ENCODE peak calls at places on chromosomes 16 and 17, in five cellular contexts. Z, Q, A, D and J are unnamed samples.

GRCh38 chr17:76843703-76844484 is 24.3 kb upstream of the MGAT5B start:
- DNase-seq in Z (no peak), Q (no peak), A (no peak), D (no peak), J (no peak)

GRCh38 chr16:82675300-82675699 is 48.5 kb downstream of the CDH13 start:
- DNase-seq in Z (peak), Q (no peak), A (no peak), D (no peak), J (peak)

GRCh38 chr16:14202697-14203096 is 131.6 kb downstream of the MRTFB start:
- DNase-seq in Z (no peak), Q (peak), A (no peak), D (no peak), J (no peak)

GRCh38 chr17:78774956-78775571 is 7.0 kb downstream of the CYTH1 start:
- DNase-seq in Z (no peak), Q (no peak), A (peak), D (no peak), J (no peak)

GRCh38 chr17:49830605-49831004 is 17.3 kb downstream of the TAC4 start:
- DNase-seq in Z (peak), Q (no peak), A (no peak), D (no peak), J (no peak)

GRCh38 chr17:1878419-1879121 is 48.8 kb downstream of the RPA1 start:
- DNase-seq in Z (no peak), Q (no peak), A (no peak), D (no peak), J (no peak)

GRCh38 chr17:83084621-83085056 is 5.2 kb downstream of the METRNL start:
- DNase-seq in Z (no peak), Q (no peak), A (no peak), D (no peak), J (no peak)

GRCh38 chr17:67479119-67479517 is 102.0 kb downstream of the PITPNC1 start:
- DNase-seq in Z (no peak), Q (no peak), A (no peak), D (no peak), J (no peak)

GRCh38 chr17:13420294-13421277 is 181.1 kb downstream of the HS3ST3A1 start:
- DNase-seq in Z (peak), Q (no peak), A (peak), D (peak), J (peak)

GRCh38 chr16:3879887-3880564 is 487 bp downstream of the CREBBP start:
- DNase-seq in Z (peak), Q (peak), A (no peak), D (no peak), J (peak)

GRCh38 chr17:82732118-82732743 is 3.2 kb upstream of the FN3K start:
- DNase-seq in Z (no peak), Q (no peak), A (no peak), D (no peak), J (no peak)

GRCh38 chr17:39626671-39627169 is at the start of gene PPP1R1B:
- DNase-seq in Z (peak), Q (peak), A (no peak), D (no peak), J (no peak)

GRCh38 chr16:78673157-78673556 is 573.7 kb downstream of the WWOX start:
- DNase-seq in Z (no peak), Q (no peak), A (no peak), D (no peak), J (no peak)

GRCh38 chr17:57906910-57907309 is 48.3 kb downstream of the CUEDC1 start:
- DNase-seq in Z (no peak), Q (peak), A (no peak), D (no peak), J (no peak)

GRCh38 chr17:1431631-1432104 is 24.4 kb downstream of the CRK start:
- DNase-seq in Z (no peak), Q (no peak), A (no peak), D (no peak), J (no peak)

GRCh38 chr16:14181371-14182050 is 110.4 kb downstream of the MRTFB start:
- DNase-seq in Z (peak), Q (no peak), A (peak), D (peak), J (peak)

GRCh38 chr17:8481089-8481488 is 45.4 kb downstream of the NDEL1 start:
- DNase-seq in Z (no peak), Q (no peak), A (no peak), D (no peak), J (no peak)

GRCh38 chr17:9256944-9257629 is 235.8 kb downstream of the NTN1 start:
- DNase-seq in Z (peak), Q (no peak), A (no peak), D (no peak), J (peak)

GRCh38 chr16:15690296-15690695 is 40.3 kb downstream of the NDE1 start:
- DNase-seq in Z (peak), Q (no peak), A (no peak), D (no peak), J (peak)

GRCh38 chr17:44779211-44780025 is 20.6 kb downstream of the ADAM11 start:
- DNase-seq in Z (peak), Q (peak), A (no peak), D (peak), J (peak)

GRCh38 chr17:31696703-31697325 is 162.2 kb downstream of the COPRS start:
- DNase-seq in Z (no peak), Q (peak), A (no peak), D (no peak), J (no peak)

GRCh38 chr16:70380205-70380918 is 33.7 kb downstream of the DDX19A start:
- DNase-seq in Z (peak), Q (peak), A (peak), D (peak), J (peak)

GRCh38 chr16:4846901-4847773 is at the start of the genes GLYR1 and UBN1:
- DNase-seq in Z (peak), Q (peak), A (peak), D (peak), J (peak)

GRCh38 chr17:41421116-41421515 is 3.3 kb downstream of the KRT37 start:
- DNase-seq in Z (no peak), Q (no peak), A (no peak), D (no peak), J (peak)

GRCh38 chr16:85164838-85165516 is 52.7 kb upstream of the CIBAR2 start:
- DNase-seq in Z (no peak), Q (no peak), A (no peak), D (no peak), J (no peak)

GRCh38 chr17:57186231-57187019 is 69.9 kb upstream of the MSI2 start:
- DNase-seq in Z (no peak), Q (no peak), A (no peak), D (no peak), J (no peak)

GRCh38 chr16:89598199-89598598 is 15.2 kb upstream of the DPEP1 start:
- DNase-seq in Z (no peak), Q (no peak), A (no peak), D (no peak), J (peak)

GRCh38 chr17:6660765-6661463 is 9.4 kb downstream of the C17orf100 start:
- DNase-seq in Z (no peak), Q (no peak), A (no peak), D (no peak), J (no peak)

GRCh38 chr17:35254107-35254802 is 11.4 kb downstream of the SLFN5 start:
- DNase-seq in Z (peak), Q (no peak), A (no peak), D (peak), J (peak)

GRCh38 chr17:56629450-56630187 is 36.1 kb downstream of the NOG start:
- DNase-seq in Z (peak), Q (peak), A (no peak), D (peak), J (peak)

GRCh38 chr17:81368623-81369022 is 26.6 kb upstream of the BAHCC1 start:
- DNase-seq in Z (no peak), Q (no peak), A (no peak), D (no peak), J (no peak)

GRCh38 chr16:84559311-84559932 is 55.0 kb upstream of the MEAK7 start:
- DNase-seq in Z (no peak), Q (no peak), A (no peak), D (no peak), J (no peak)

GRCh38 chr16:31365131-31365865 is 10.3 kb downstream of the ITGAX start:
- DNase-seq in Z (no peak), Q (no peak), A (no peak), D (no peak), J (no peak)

GRCh38 chr17:20935740-20936139 is 107.1 kb downstream of the USP22 start:
- DNase-seq in Z (peak), Q (no peak), A (no peak), D (no peak), J (peak)

GRCh38 chr17:57751348-57751970 is 6.4 kb upstream of the CCDC182 start:
- DNase-seq in Z (no peak), Q (no peak), A (peak), D (no peak), J (no peak)

GRCh38 chr16:57387598-57388354 is 15.5 kb downstream of the CX3CL1 start:
- DNase-seq in Z (no peak), Q (no peak), A (no peak), D (no peak), J (no peak)

GRCh38 chr17:28925912-28926365 is 23.1 kb upstream of the DHRS13 start:
- DNase-seq in Z (peak), Q (no peak), A (peak), D (peak), J (peak)

GRCh38 chr17:1713878-1714487 is 3.8 kb upstream of the TLCD2 start:
- DNase-seq in Z (no peak), Q (peak), A (no peak), D (no peak), J (peak)

GRCh38 chr16:58970775-58971174 is 236.7 kb upstream of the GOT2 start:
- DNase-seq in Z (no peak), Q (no peak), A (no peak), D (peak), J (peak)

GRCh38 chr16:67931712-67932461 is at the start of gene CTRL:
- DNase-seq in Z (no peak), Q (no peak), A (no peak), D (no peak), J (no peak)
- TF ChIP-seq CTCF in Z (peak), Q (no peak), A (no peak), D (no peak), J (peak)

DNA sequence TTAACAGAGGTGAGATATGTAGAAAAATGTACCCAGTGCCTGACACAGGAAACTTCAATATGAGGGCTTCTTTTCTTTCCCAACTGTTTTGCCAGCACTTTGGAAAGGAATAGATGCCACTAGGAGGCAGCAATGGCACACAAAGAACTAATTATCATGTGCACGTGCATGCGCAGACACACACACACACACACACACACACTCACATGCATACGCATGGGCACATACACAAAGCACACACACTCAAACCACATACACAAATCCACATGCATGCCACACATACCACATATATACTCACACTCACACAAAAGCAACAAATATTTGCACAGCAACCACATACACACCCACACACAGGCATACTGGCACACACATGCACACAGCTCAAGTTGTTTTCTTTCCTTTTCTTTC is 8.8 kb upstream of the CEP112 start:
- DNase-seq in Z (peak), Q (peak), A (peak), D (peak), J (peak)
- TF ChIP-seq CTCF in Z (peak), Q (peak), A (peak), D (peak), J (peak)

DNA sequence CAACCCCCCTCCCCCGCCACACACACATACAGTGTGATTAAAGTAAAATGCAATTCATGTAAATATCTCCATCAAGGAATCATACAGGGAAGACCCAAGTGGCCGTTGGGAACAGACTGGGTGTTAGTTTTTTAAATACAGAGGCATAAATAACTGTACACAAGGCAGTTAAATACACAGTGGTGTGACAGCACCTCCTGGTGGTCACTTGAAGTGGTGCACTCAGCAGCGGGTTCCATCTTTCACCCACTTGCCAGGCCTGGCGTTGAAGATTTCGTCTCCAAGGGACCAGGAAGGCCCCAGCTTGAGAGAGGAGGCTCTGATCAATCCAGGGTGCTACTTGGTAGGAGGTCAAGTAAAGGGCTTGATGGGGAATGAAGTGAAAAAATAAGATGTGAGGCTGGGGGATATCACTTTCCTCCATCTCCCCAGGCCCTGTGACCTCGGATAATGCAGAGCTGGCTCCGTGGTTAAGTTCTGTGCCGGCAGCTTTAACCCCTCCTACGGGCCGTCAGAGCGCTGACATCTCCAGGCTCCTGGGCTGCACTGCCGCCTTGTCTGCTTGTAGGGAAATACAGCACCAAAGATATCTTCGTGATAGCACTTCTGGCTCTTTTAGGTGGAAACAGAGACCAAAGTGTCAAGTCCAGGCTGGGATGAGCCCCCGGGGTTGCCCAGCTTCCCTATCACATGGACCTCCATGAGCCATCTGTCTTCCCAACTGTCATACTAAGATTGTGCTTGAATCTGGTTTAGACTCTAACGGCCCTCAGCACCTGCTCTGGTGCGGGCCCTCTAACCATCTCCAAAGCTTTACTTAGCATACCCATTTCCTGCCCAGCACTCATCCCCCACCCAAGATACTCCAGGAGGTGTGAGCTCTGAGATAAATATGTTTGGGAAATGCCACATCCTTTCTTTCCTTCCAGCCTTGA is 20.7 kb downstream of the LGALS9 start:
- DNase-seq in Z (no peak), Q (peak), A (no peak), D (no peak), J (peak)
- TF ChIP-seq CTCF in Z (peak), Q (peak), A (peak), D (peak), J (peak)

GRCh38 chr17:75272848-75273184 is 1.8 kb upstream of the MIF4GD start:
- DNase-seq in Z (no peak), Q (no peak), A (no peak), D (no peak), J (no peak)

GRCh38 chr17:75270966-75271232 is at the start of gene MIF4GD:
- DNase-seq in Z (no peak), Q (no peak), A (no peak), D (no peak), J (no peak)

GRCh38 chr17:75270218-75270965 is 639 bp downstream of the MIF4GD start:
- DNase-seq in Z (peak), Q (peak), A (peak), D (no peak), J (peak)

GRCh38 chr17:75271233-75271954 is 363 bp upstream of the MIF4GD start:
- DNase-seq in Z (peak), Q (peak), A (peak), D (no peak), J (peak)

DNA sequence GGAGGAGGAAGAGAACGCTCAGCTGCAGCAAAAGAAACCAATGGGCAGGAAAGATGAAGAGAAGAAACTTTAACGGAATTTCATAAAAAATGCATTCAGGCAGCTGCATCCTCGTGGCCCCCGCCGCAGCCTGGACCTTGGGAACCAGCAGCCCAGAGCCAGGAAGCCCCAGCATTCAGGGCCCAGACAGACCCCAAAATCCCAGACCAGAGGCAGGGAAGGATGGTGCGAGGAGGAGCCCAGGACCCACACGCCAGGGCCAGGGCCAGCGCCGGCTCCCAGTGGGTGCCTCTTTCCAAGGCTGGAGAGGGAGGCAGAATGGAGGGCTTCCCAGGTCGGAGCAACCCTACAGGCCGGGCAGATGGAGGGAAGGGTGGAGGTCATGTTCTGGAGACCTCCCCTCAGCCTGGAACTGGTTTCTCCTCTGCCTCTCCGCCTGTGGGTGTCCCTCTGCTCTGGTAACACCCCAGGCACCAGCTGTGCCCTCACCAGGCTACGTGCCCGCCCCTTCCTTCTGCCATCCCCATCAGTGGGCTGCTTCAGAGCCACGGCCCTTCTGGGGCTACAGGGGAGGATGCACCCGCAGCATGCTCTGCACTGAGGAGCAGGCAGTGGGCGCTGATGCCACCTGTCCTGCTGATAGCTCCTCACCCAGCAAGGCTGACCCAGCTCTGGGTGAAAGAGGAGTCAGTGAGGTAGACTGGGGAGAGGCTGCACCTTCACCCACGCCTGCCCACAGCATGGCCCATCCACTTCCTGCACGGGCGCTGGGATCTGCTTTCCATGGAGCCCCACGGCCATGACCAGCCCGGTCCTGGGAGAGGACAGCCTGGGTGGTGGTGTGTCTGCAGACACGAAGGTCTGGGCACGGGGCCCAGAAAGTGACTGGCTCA is 1.2 kb upstream of the MIF4GD start:
- DNase-seq in Z (peak), Q (no peak), A (no peak), D (no peak), J (peak)
- TF ChIP-seq CTCF in Z (no peak), Q (no peak), A (no peak), D (no peak), J (peak)

DNA sequence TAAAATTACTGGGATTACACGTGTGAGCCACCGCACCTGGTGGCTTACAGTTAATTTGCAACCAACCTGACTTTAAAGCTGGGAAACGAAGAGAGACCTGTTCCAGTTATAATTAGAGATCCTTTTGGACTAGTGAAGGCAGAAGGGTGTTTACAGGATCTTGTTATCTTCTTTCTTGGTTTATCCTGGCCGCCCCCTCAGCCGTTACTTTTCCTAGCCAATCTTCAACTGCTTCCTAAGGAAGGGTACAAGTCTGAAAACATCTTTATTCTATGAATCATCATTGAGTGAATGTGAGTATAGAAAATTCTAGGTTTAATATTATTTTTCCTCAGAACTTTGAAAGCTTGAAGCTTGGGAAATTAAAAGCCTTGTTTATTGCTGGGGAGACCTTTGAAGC is 286.5 kb downstream of the SLC39A11 start:
- DNase-seq in Z (no peak), Q (no peak), A (no peak), D (no peak), J (no peak)
- TF ChIP-seq CTCF in Z (no peak), Q (no peak), A (no peak), D (no peak), J (no peak)